ENCODE peak calls at places on chromosomes 2 and 18, in eight cellular contexts. D, Q, K, M, G, U, S and T are unnamed samples. For H3K27me3, the result is how much of the 10 kb centered on the place peaks cover.

GRCh38 chr2:47488870-47489584 is 86.1 kb downstream of the MSH2 start:
- DNase-seq in Q (no peak), M (no peak), S (peak), D (no peak), U (peak), G (no peak), K (peak), T (no peak)

GRCh38 chr2:7570247-7570646 is 653.0 kb downstream of the RNF144A start:
- DNase-seq in Q (no peak), G (peak), U (no peak), S (no peak), M (no peak), K (no peak), D (no peak), T (no peak)

GRCh38 chr2:85137131-85137530 is 3.9 kb downstream of the TCF7L1 start:
- DNase-seq in S (no peak), G (no peak), Q (no peak), U (no peak), K (no peak), M (no peak), D (no peak), T (no peak)

GRCh38 chr18:77557030-77557429 is 307.4 kb downstream of the GALR1 start:
- DNase-seq in G (no peak), K (no peak), M (no peak), S (no peak), Q (peak), D (peak), U (peak), T (peak)

GRCh38 chr2:85712261-85712660 is 18.1 kb downstream of the GNLY start:
- DNase-seq in S (no peak), K (peak), Q (no peak), G (peak), U (no peak), D (no peak), M (no peak), T (no peak)

GRCh38 chr2:99822487-99823218 is 319.7 kb downstream of the AFF3 start:
- DNase-seq in K (no peak), M (no peak), S (no peak), D (peak), U (peak), Q (peak), G (no peak), T (peak)

GRCh38 chr2:9256147-9256546 is 49.5 kb downstream of the ASAP2 start:
- DNase-seq in D (no peak), S (no peak), M (no peak), U (no peak), K (no peak), Q (no peak), G (no peak), T (no peak)

GRCh38 chr2:25620077-25620476 is 53.3 kb downstream of the DTNB start:
- DNase-seq in K (no peak), M (no peak), D (no peak), Q (peak), S (no peak), G (no peak), U (no peak), T (no peak)

GRCh38 chr2:9179572-9180201 is 26.9 kb upstream of the ASAP2 start:
- DNase-seq in S (no peak), M (peak), Q (no peak), U (no peak), K (peak), G (peak), D (no peak), T (no peak)

GRCh38 chr2:173657996-173658717 is 303.5 kb downstream of the CDCA7 start:
- DNase-seq in S (peak), G (no peak), M (no peak), U (no peak), Q (peak), K (no peak), D (no peak), T (no peak)

GRCh38 chr2:30266051-30266621 is 34.8 kb downstream of the LBH start:
- DNase-seq in K (no peak), M (peak), S (no peak), U (no peak), G (peak), D (no peak), Q (no peak), T (peak)

GRCh38 chr2:69386376-69386775 is 651 bp downstream of the GFPT1 start:
- DNase-seq in K (no peak), M (no peak), S (no peak), U (no peak), G (no peak), D (no peak), Q (no peak), T (no peak)

GRCh38 chr2:43484323-43484930 is 111.4 kb downstream of the THADA start:
- DNase-seq in Q (peak), M (no peak), K (no peak), S (peak), G (no peak), U (peak), D (peak), T (no peak)

GRCh38 chr2:118185210-118186109 is 97.2 kb downstream of the INSIG2 start:
- DNase-seq in M (peak), G (peak), K (peak), D (peak), S (no peak), U (peak), Q (peak), T (peak)

GRCh38 chr2:236516708-236517107 is 52.9 kb upstream of the ACKR3 start:
- DNase-seq in S (no peak), Q (no peak), K (no peak), D (no peak), G (no peak), M (no peak), U (no peak), T (no peak)

GRCh38 chr18:79850731-79851130 is 53.0 kb downstream of the KCNG2 start:
- DNase-seq in K (peak), U (no peak), Q (no peak), D (no peak), G (no peak), M (no peak), S (no peak), T (no peak)

GRCh38 chr2:186966015-186966414 is 117.0 kb upstream of the ZSWIM2 start:
- DNase-seq in S (no peak), G (no peak), Q (no peak), K (no peak), M (no peak), U (no peak), D (no peak), T (no peak)

GRCh38 chr2:9347411-9347853 is 75.9 kb downstream of the ITGB1BP1 start:
- DNase-seq in Q (no peak), G (peak), S (no peak), K (peak), U (no peak), M (peak), D (no peak), T (no peak)

GRCh38 chr2:219483451-219484342 is 15.0 kb upstream of the GMPPA start:
- DNase-seq in Q (no peak), G (no peak), U (peak), D (no peak), S (no peak), K (no peak), M (no peak), T (peak)

GRCh38 chr2:173323371-173323770 is 31.3 kb upstream of the CDCA7 start:
- DNase-seq in K (no peak), Q (no peak), G (no peak), S (no peak), M (no peak), D (no peak), U (no peak), T (no peak)

GRCh38 chr2:104481341-104481740 is 372.6 kb upstream of the POU3F3 start:
- DNase-seq in S (no peak), U (no peak), D (no peak), G (no peak), Q (no peak), M (no peak), K (no peak), T (no peak)

GRCh38 chr18:25329783-25330182 is 22.2 kb downstream of the ZNF521 start:
- DNase-seq in D (no peak), Q (peak), K (no peak), G (no peak), M (no peak), U (peak), S (no peak), T (no peak)

GRCh38 chr2:119820275-119820674 is 60.6 kb downstream of the PTPN4 start:
- DNase-seq in S (no peak), Q (peak), G (no peak), K (no peak), U (no peak), M (no peak), D (no peak), T (no peak)

GRCh38 chr2:29050591-29050990 is 23.7 kb downstream of the PCARE start:
- DNase-seq in M (no peak), K (no peak), D (no peak), G (no peak), U (no peak), S (no peak), Q (no peak), T (no peak)

GRCh38 chr2:197805598-197806316 is 1.4 kb downstream of the PLCL1 start:
- DNase-seq in Q (no peak), G (no peak), D (no peak), S (no peak), U (peak), M (no peak), K (no peak), T (no peak)

GRCh38 chr2:160730296-160730995 is 236.8 kb upstream of the RBMS1 start:
- DNase-seq in Q (peak), D (no peak), M (no peak), U (peak), S (no peak), G (no peak), K (no peak), T (no peak)

GRCh38 chr2:71226391-71226964 is 425 bp downstream of the PAIP2B start:
- DNase-seq in D (peak), S (no peak), U (peak), Q (peak), M (peak), G (peak), K (no peak), T (peak)

GRCh38 chr18:11176416-11176815 is 27.0 kb upstream of the PIEZO2 start:
- DNase-seq in S (no peak), G (no peak), K (no peak), M (no peak), Q (no peak), U (no peak), D (no peak), T (no peak)

GRCh38 chr2:135245055-135245454 is 193.0 kb downstream of the RAB3GAP1 start:
- DNase-seq in M (no peak), U (peak), G (no peak), K (no peak), S (no peak), Q (peak), D (no peak), T (no peak)

GRCh38 chr2:95052301-95052700 is 26.8 kb downstream of the MAL start:
- DNase-seq in D (no peak), Q (no peak), G (no peak), K (no peak), M (no peak), U (no peak), S (no peak), T (no peak)

GRCh38 chr2:95056044-95056443 is 30.5 kb downstream of the MAL start:
- DNase-seq in S (no peak), D (no peak), U (no peak), M (no peak), K (no peak), Q (no peak), G (no peak), T (no peak)

GRCh38 chr2:95053543-95053942 is 28.0 kb downstream of the MAL start:
- DNase-seq in M (no peak), U (peak), D (no peak), Q (peak), S (no peak), G (no peak), K (no peak), T (peak)

GRCh38 chr2:95052804-95053535 is 27.5 kb downstream of the MAL start:
- DNase-seq in S (no peak), G (no peak), K (no peak), U (no peak), Q (peak), D (no peak), M (no peak), T (no peak)

DNA sequence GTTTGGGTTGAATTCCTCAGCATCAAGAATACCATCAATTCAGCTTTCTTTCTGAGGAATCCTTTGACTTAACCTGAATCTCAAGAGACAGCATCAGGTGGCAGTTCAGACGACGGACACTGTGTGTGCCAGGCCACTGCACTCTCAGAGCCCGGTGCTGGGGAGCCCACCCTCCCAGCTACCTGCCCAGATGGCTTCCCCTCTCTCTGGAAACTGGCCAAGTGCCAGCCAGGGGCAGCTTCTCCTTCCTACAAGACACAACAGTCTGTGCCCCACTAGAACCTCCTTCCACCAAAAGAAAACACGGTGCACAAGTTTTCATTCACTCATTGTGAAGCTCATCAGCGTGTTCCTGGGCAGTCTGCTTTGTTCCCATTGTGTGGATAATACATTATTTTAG is 28.5 kb downstream of the MAL start:
- DNase-seq in D (no peak), M (no peak), G (no peak), K (no peak), Q (no peak), S (no peak), U (no peak), T (no peak)
- H3K27me3 ChIP-seq in D (under half), M (under half), G (under half), K (under half), Q (under half), S (under half), U (under half), T (under half)

DNA sequence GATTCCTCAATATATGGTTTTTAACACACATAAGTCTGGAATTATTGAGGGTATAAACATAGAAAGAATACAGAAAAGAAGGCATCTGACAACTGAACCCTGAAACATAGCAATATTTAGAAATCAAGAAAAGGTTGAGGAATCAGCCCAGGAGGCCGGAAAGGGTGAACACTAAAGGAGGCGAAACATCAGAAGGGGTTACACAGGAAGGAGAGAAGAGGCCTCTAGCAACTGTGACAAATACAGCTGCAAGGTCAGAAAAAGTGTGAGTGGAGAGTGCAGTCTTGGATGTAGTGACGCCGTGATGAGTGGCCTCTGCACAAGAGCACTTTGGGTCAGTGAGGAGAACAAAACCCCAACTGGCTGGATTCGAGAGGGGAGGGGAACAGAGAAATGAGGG is 70.7 kb downstream of the SLC9A2 start:
- DNase-seq in S (no peak), U (no peak), M (no peak), D (no peak), Q (no peak), G (no peak), K (no peak), T (no peak)
- H3K27me3 ChIP-seq in S (under half), U (under half), M (under half), D (under half), Q (under half), G (under half), K (under half), T (under half)

DNA sequence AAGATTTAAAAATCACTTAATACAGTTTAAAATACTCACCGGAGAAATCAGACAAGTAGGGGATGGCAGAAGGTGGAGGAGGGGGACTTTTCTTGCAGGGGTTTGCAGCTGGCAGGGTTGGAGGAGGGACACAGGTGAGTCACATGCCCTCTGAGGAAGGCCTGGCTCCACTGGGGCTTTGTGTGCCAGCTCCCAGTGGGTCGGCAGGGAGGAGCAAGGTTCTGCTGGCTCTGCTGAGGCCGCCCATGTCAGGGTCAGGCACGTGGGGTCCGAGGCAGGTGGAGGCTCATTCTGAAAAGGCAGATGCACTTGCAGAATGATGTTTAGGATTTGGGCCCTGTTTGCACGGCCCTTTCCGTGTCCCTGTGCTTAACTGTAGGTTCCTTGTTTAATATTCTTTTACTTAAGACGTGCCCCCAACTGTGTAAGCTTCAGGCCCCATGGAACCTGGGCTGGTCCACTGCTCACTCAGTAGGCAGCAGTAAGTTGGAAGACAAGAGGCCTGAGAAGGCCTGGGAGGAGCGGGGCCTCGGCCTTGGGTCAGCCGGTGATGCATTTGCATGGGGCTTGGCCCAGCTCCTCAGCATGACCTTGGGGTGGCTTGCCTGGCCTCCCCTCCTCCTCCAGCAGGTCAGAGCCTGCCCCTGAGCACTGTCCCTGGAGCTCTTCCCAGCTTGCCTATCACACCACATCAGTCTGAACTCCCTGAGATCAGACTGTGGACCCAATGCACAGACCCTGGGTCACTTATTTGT is 141.0 kb downstream of the GLI2 start:
- DNase-seq in K (no peak), G (no peak), Q (no peak), U (no peak), M (no peak), S (no peak), D (no peak), T (no peak)
- H3K27me3 ChIP-seq in K (under half), G (under half), Q (under half), U (under half), M (under half), S (under half), D (under half), T (under half)

GRCh38 chr2:54289942-54290702 is 34.1 kb upstream of the TSPYL6 start:
- DNase-seq in G (peak), Q (no peak), U (peak), K (no peak), S (no peak), D (no peak), M (no peak), T (peak)
- H3K27me3 ChIP-seq in G (under half), Q (under half), U (under half), K (under half), S (under half), D (under half), M (under half), T (half or more)

GRCh38 chr18:26819046-26819445 is 46.5 kb downstream of the AQP4 start:
- DNase-seq in S (no peak), G (peak), D (no peak), K (no peak), U (no peak), Q (no peak), M (no peak), T (no peak)
- H3K27me3 ChIP-seq in S (under half), G (under half), D (under half), K (under half), U (under half), Q (under half), M (under half), T (under half)